ENCODE peak calls at places on chromosomes 3 and 15, in nine cellular contexts. L, M, E, T, D, G, I, R and P are unnamed samples.

GRCh38 chr3:116037954-116038911 is 407.1 kb downstream of the LSAMP start:
- DNase-seq in R (no peak), E (no peak), T (no peak), G (no peak), D (no peak), L (no peak), I (peak), M (no peak), P (no peak)

GRCh38 chr3:73086071-73086494 is 24.6 kb downstream of the EBLN2 start:
- DNase-seq in R (peak), G (no peak), L (no peak), T (no peak), D (no peak), E (peak), M (peak), I (peak), P (no peak)

GRCh38 chr3:101810023-101810415 is 31.0 kb downstream of the NXPE3 start:
- DNase-seq in R (no peak), D (no peak), T (no peak), L (no peak), G (no peak), I (peak), M (no peak), E (no peak), P (no peak)

GRCh38 chr15:51935466-51936118 is 36.0 kb downstream of the LEO1 start:
- DNase-seq in M (no peak), E (no peak), D (no peak), G (no peak), I (no peak), T (no peak), L (no peak), R (no peak), P (no peak)

GRCh38 chr3:175489406-175489805 is 630.3 kb downstream of the NAALADL2 start:
- DNase-seq in G (no peak), R (no peak), L (no peak), E (no peak), M (no peak), I (no peak), T (no peak), D (no peak), P (no peak)

GRCh38 chr3:15899438-15899837 is 101.7 kb upstream of the ANKRD28 start:
- DNase-seq in I (no peak), L (no peak), G (no peak), E (no peak), D (no peak), M (no peak), T (no peak), R (no peak), P (no peak)

GRCh38 chr15:77036537-77037474 is 34.1 kb downstream of the TSPAN3 start:
- DNase-seq in L (peak), G (peak), T (no peak), R (no peak), D (peak), M (no peak), E (peak), I (no peak), P (peak)

GRCh38 chr3:122942937-122943827 is 84.4 kb downstream of the SEMA5B start:
- DNase-seq in M (peak), L (peak), T (peak), D (peak), G (peak), R (peak), E (peak), I (peak), P (no peak)

GRCh38 chr3:27659279-27660021 is 62.7 kb downstream of the EOMES start:
- DNase-seq in R (peak), L (peak), E (peak), G (peak), M (peak), D (peak), T (peak), I (peak), P (no peak)

GRCh38 chr15:31974154-31974794 is 56.0 kb upstream of the CHRNA7 start:
- DNase-seq in G (no peak), R (no peak), T (no peak), D (no peak), E (no peak), I (no peak), M (peak), L (no peak), P (no peak)

GRCh38 chr15:95988574-95988887 is 342.0 kb upstream of the NR2F2 start:
- DNase-seq in G (no peak), I (no peak), M (no peak), R (no peak), L (no peak), E (no peak), D (no peak), T (no peak), P (no peak)

GRCh38 chr3:183775781-183776180 is 49.6 kb downstream of the MAP6D1 start:
- DNase-seq in T (no peak), I (no peak), M (no peak), L (no peak), D (peak), G (peak), R (no peak), E (peak), P (no peak)

GRCh38 chr3:197547618-197548017 is 8.2 kb downstream of the BDH1 start:
- DNase-seq in M (peak), L (no peak), G (no peak), R (no peak), T (peak), D (peak), I (peak), E (no peak), P (no peak)
- H3K27ac ChIP-seq in M (no peak), L (no peak), G (no peak), R (no peak), T (no peak), D (peak), I (no peak), E (no peak), P (no peak)

DNA sequence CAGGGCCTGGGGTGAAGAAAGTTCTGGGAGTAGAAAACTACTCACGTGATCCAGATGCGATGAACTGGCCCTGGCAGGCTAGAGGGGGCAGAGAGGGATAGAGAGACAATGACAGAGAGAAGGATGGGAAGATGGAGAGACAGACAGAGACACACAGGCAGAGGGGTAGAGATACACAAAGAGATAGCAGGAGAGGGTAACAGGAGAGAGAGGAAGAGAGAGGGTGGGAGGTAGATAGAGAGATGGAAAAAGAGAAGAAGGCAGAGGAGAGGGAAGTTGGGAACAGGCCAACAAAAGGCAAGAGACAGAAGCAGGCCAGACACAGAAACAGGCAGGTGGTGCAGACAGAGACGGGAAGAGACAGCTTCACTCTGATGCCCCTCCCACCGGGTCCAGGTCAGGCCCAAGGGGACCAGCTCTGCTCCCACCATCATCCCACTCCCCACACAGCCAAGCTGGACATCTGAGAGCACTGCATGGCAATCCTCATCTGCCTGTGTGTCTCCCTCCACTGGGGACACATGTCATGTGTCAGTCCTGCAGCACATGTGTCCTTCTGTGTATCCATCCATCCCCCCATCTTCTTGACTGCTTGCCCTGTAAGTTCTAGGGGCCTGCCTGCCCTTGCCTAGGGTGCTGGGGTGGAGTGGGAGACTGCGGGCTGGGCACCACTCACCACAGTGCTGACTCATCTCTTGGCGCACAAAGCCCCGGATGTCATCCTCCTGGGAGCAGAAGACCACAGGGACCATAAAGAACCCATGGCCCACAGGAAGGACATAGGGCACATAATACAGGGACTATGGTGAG is 2.2 kb upstream of the UCN2 start:
- DNase-seq in T (no peak), G (no peak), E (no peak), I (no peak), L (no peak), M (no peak), D (no peak), R (no peak), P (no peak)
- TF ChIP-seq CTCF in T (no peak), G (no peak), E (no peak), I (no peak), L (no peak), M (no peak), D (no peak), R (no peak), P (no peak)

DNA sequence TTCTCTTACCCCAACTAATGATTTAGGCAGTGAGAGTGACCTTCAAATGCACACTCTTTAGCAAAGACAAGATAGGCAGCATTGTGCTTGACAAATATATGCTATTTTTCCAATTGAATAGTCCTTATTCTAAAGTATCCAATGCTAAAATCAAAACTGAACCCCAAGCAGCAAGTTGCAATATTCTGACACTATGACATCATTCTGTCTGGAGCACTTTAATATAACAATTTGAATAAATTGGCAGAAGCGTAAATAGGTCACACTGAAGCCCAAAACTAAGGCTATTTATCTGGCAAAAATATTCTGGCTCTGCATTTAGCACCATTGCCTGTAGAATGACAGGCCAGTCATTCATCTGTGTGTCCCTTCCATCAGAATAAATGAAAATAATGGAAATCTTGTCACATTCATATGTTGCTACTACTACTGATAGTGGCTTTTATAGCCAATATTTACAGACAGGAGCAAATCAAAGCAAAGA is 2.9 kb downstream of the CBLB start:
- DNase-seq in G (no peak), R (no peak), D (no peak), L (no peak), T (no peak), E (no peak), M (no peak), I (no peak), P (no peak)
- H3K27ac ChIP-seq in G (peak), R (no peak), D (peak), L (no peak), T (no peak), E (peak), M (no peak), I (no peak), P (peak)

GRCh38 chr15:69225355-69226027 is 65.1 kb downstream of the GLCE start:
- DNase-seq in M (peak), G (no peak), L (no peak), T (no peak), I (peak), R (no peak), D (no peak), E (no peak), P (no peak)

GRCh38 chr15:69222002-69222474 is 61.6 kb downstream of the GLCE start:
- DNase-seq in D (no peak), M (no peak), G (no peak), E (no peak), R (no peak), L (no peak), I (no peak), T (no peak), P (no peak)

GRCh38 chr15:69223083-69223813 is 62.8 kb downstream of the GLCE start:
- DNase-seq in G (no peak), D (no peak), I (no peak), L (no peak), E (no peak), M (no peak), R (no peak), T (no peak), P (no peak)

GRCh38 chr15:69224383-69224782 is 63.9 kb downstream of the GLCE start:
- DNase-seq in R (no peak), I (no peak), M (peak), T (no peak), L (peak), E (no peak), G (no peak), D (peak), P (no peak)

DNA sequence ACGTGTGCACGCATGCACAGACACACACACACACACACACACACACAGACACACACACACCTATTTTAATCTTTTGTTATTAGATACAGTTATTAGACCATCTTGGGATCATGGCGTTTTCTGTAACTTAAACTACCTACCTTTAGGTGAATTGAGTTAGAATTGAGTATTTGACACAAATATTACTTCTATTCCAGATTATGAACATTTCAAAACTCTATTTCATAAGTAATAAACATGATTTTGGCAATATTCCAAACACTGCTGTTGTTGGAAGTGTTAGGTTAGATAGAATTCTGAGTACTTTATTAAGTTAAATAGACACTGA is 65.6 kb downstream of the GLCE start:
- DNase-seq in L (no peak), I (no peak), R (no peak), D (no peak), T (no peak), G (no peak), E (no peak), M (no peak), P (no peak)
- TF ChIP-seq CTCF in L (no peak), I (no peak), R (no peak), D (no peak), T (no peak), G (no peak), E (no peak), M (no peak), P (no peak)